ENCODE peak calls at places on chromosomes 2 and 18, in five cellular contexts. B is activated naive CD4-positive, alpha-beta T cell treated with anti-CD3 and anti-CD28 coated beads, Interleukin-2, amount 50 U/mL, for 16 hours; O is NCI-H748 treated with DMSO at 0.1 percent for 48 hours; R is DMS79; T is activated CD8-positive, alpha-beta memory T cell treated with anti-CD3 and anti-CD28 coated beads, Interleukin-2, amount 10 ng/mL, durations not matched to agents 7 days and 5 days. F is an unnamed sample.

GRCh38 chr2:64914735-64915509 is 74.3 kb upstream of the SLC1A4 start:
- DNase-seq in B (no peak), T (no peak), O (no peak), R (peak), F (no peak)

GRCh38 chr2:229952256-229952835 is 30.0 kb downstream of the FBXO36 start:
- DNase-seq in T (no peak), B (no peak), O (no peak), R (no peak), F (no peak)

GRCh38 chr2:200985806-200986205 is 22.3 kb upstream of the ORC2 start:
- DNase-seq in T (no peak), R (no peak), B (no peak), O (no peak), F (no peak)

GRCh38 chr2:191895195-191895594 is 48.3 kb upstream of the CAVIN2 start:
- DNase-seq in T (no peak), O (no peak), B (no peak), R (no peak), F (no peak)

GRCh38 chr18:35775887-35776286 is 194.3 kb downstream of the GALNT1 start:
- DNase-seq in R (no peak), O (no peak), B (no peak), T (no peak), F (no peak)

GRCh38 chr2:217715484-217715883 is 287.3 kb downstream of the TNS1 start:
- DNase-seq in T (no peak), R (no peak), B (no peak), O (no peak), F (no peak)

GRCh38 chr2:232927041-232927792 is 57.2 kb downstream of the SNORC start:
- DNase-seq in B (no peak), O (peak), T (no peak), R (no peak), F (no peak)

GRCh38 chr2:43224571-43225092 is 1.8 kb downstream of the ZFP36L2 start:
- DNase-seq in T (peak), B (peak), R (no peak), O (no peak), F (no peak)

GRCh38 chr18:37251679-37252078 is 313.9 kb downstream of the CELF4 start:
- DNase-seq in O (no peak), R (no peak), T (no peak), B (no peak), F (no peak)

GRCh38 chr18:41899535-41899934 is 55.5 kb upstream of the PIK3C3 start:
- DNase-seq in B (no peak), T (no peak), O (no peak), R (no peak), F (no peak)

GRCh38 chr2:120867290-120868231 is 131.9 kb downstream of the GLI2 start:
- DNase-seq in B (no peak), T (no peak), O (no peak), R (no peak), F (no peak)

GRCh38 chr2:33746401-33746800 is 147.3 kb upstream of the FAM98A start:
- DNase-seq in O (no peak), B (no peak), T (no peak), R (no peak), F (no peak)

GRCh38 chr2:223010641-223011040 is 41.3 kb upstream of the KCNE4 start:
- DNase-seq in B (no peak), R (no peak), T (no peak), O (no peak), F (no peak)

GRCh38 chr18:8800445-8800844 is 95.1 kb downstream of the MTCL1 start:
- DNase-seq in T (no peak), O (no peak), B (no peak), R (no peak), F (no peak)

GRCh38 chr2:105365176-105365575 is 27.8 kb downstream of the C2orf49 start:
- DNase-seq in T (no peak), O (no peak), B (no peak), R (no peak), F (no peak)

GRCh38 chr2:37468139-37468538 is 123.7 kb downstream of the QPCT start:
- DNase-seq in B (no peak), R (no peak), O (no peak), T (no peak), F (no peak)

GRCh38 chr2:202848813-202849212 is 22.8 kb downstream of the ICA1L start:
- DNase-seq in O (no peak), T (no peak), R (no peak), B (no peak), F (no peak)

GRCh38 chr2:195413422-195413821 is 243.6 kb upstream of the SLC39A10 start:
- DNase-seq in R (no peak), T (no peak), O (no peak), B (no peak), F (no peak)

GRCh38 chr18:12904012-12904516 is 20.0 kb upstream of the PTPN2 start:
- DNase-seq in O (no peak), B (no peak), T (peak), R (no peak), F (no peak)

GRCh38 chr2:19576411-19576810 is 218.0 kb upstream of the OSR1 start:
- DNase-seq in B (no peak), R (no peak), T (no peak), O (no peak), F (no peak)

GRCh38 chr2:43539991-43540860 is 55.6 kb downstream of the THADA start:
- DNase-seq in T (no peak), R (no peak), B (no peak), O (no peak), F (no peak)

GRCh38 chr2:206452242-206452641 is 8.9 kb downstream of the ADAM23 start:
- DNase-seq in R (no peak), T (no peak), O (no peak), B (no peak), F (no peak)

GRCh38 chr18:46071894-46072867 is at the start of gene PSTPIP2:
- DNase-seq in T (peak), B (peak), R (no peak), O (peak), F (no peak)

GRCh38 chr2:192245329-192245728 is 50.6 kb upstream of the TMEFF2 start:
- DNase-seq in R (no peak), B (no peak), T (no peak), O (no peak), F (no peak)

GRCh38 chr18:24231773-24232735 is 93.2 kb downstream of the CABYR start:
- DNase-seq in R (no peak), O (no peak), T (no peak), B (no peak), F (no peak)

GRCh38 chr2:215748446-215748845 is 264.9 kb downstream of the MREG start:
- DNase-seq in O (no peak), B (no peak), R (no peak), T (no peak), F (no peak)

GRCh38 chr2:99921903-99922302 is 220.5 kb downstream of the AFF3 start:
- DNase-seq in R (no peak), B (no peak), O (no peak), T (no peak), F (no peak)